ENCODE peak calls at places on chromosome 7, in ten cellular contexts. F is memory B cell; G is fibroblast of the conjunctiva; D is AG09309; U is fibroblast of the aortic adventitia; L is naive thymus-derived CD4-positive, alpha-beta T cell; A is fibroblast of lung; W is stimulated activated CD4-positive, alpha-beta T cell treated with anti-CD3 and anti-CD28 coated beads, Interleukin-15, amount 100 ng/mL, for 48 hours; H is Calu3; V is NCI-H345. R is an unnamed sample.

GRCh38 chr7:118013252-118014010 is 140.2 kb upstream of the CTTNBP2 start:
- DNase-seq in F (no peak), G (no peak), D (no peak), U (no peak), L (no peak), A (no peak), W (no peak), H (no peak), V (no peak), R (no peak)

GRCh38 chr7:92608380-92609322 is 18.5 kb upstream of the FAM133B start:
- DNase-seq in F (no peak), G (no peak), D (no peak), U (no peak), L (no peak), A (no peak), W (no peak), H (no peak), V (peak), R (no peak)

GRCh38 chr7:141649865-141650499 is 52.0 kb downstream of the DENND11 start:
- DNase-seq in F (peak), G (peak), D (peak), U (peak), L (peak), A (peak), W (peak), H (peak), V (peak), R (no peak)

GRCh38 chr7:100602889-100603696 is 930 bp downstream of the PCOLCE start:
- DNase-seq in F (no peak), G (peak), D (peak), U (peak), L (no peak), A (peak), W (no peak), H (no peak), V (no peak), R (no peak)

GRCh38 chr7:65221683-65222082 is 152.0 kb upstream of the ZNF92 start:
- DNase-seq in F (no peak), G (no peak), D (no peak), U (no peak), L (no peak), A (no peak), W (no peak), H (no peak), V (no peak), R (no peak)

GRCh38 chr7:135618510-135618909 is 43.8 kb upstream of the STMP1 start:
- DNase-seq in F (no peak), G (no peak), D (no peak), U (no peak), L (no peak), A (no peak), W (no peak), H (no peak), V (no peak), R (no peak)

GRCh38 chr7:7693881-7694280 is 24.5 kb downstream of the RPA3 start:
- DNase-seq in F (no peak), G (peak), D (peak), U (peak), L (no peak), A (peak), W (no peak), H (no peak), V (no peak), R (no peak)

GRCh38 chr7:35596061-35596460 is 98.9 kb downstream of the HERPUD2 start:
- DNase-seq in F (no peak), G (peak), D (no peak), U (peak), L (no peak), A (peak), W (no peak), H (no peak), V (no peak), R (no peak)

GRCh38 chr7:29332875-29333482 is 138.4 kb downstream of the CHN2 start:
- DNase-seq in F (no peak), G (no peak), D (no peak), U (no peak), L (no peak), A (no peak), W (no peak), H (no peak), V (peak), R (no peak)

GRCh38 chr7:5699951-5700384 is 81.5 kb downstream of the RNF216 start:
- DNase-seq in F (peak), G (no peak), D (no peak), U (no peak), L (peak), A (peak), W (peak), H (no peak), V (no peak), R (peak)

GRCh38 chr7:130831817-130832481 is 97.9 kb upstream of the KLF14 start:
- DNase-seq in F (peak), G (peak), D (no peak), U (peak), L (peak), A (peak), W (no peak), H (peak), V (peak), R (peak)

GRCh38 chr7:38211940-38212339 is 33.9 kb downstream of the STARD3NL start:
- DNase-seq in F (no peak), G (no peak), D (no peak), U (peak), L (no peak), A (peak), W (no peak), H (no peak), V (no peak), R (no peak)

GRCh38 chr7:98467570-98468312 is 66.9 kb upstream of the BAIAP2L1 start:
- DNase-seq in F (no peak), G (no peak), D (no peak), U (no peak), L (no peak), A (no peak), W (no peak), H (no peak), V (no peak), R (no peak)

GRCh38 chr7:155999631-156000489 is 187.6 kb upstream of the SHH start:
- DNase-seq in F (no peak), G (no peak), D (no peak), U (no peak), L (no peak), A (no peak), W (no peak), H (no peak), V (no peak), R (no peak)

GRCh38 chr7:106704000-106704840 is 43.3 kb upstream of the CCDC71L start:
- DNase-seq in F (no peak), G (no peak), D (no peak), U (no peak), L (peak), A (no peak), W (no peak), H (no peak), V (no peak), R (peak)

GRCh38 chr7:157405914-157406810 is 69.4 kb downstream of the DNAJB6 start:
- DNase-seq in F (no peak), G (no peak), D (no peak), U (no peak), L (no peak), A (no peak), W (no peak), H (no peak), V (no peak), R (no peak)

GRCh38 chr7:156172638-156173037 is 360.4 kb upstream of the SHH start:
- DNase-seq in F (no peak), G (no peak), D (no peak), U (no peak), L (no peak), A (no peak), W (no peak), H (no peak), V (no peak), R (no peak)

GRCh38 chr7:30921951-30922401 is 10.3 kb downstream of the AQP1 start:
- DNase-seq in F (no peak), G (no peak), D (no peak), U (no peak), L (no peak), A (no peak), W (no peak), H (no peak), V (no peak), R (no peak)

GRCh38 chr7:142626420-142627035 is 122.7 kb upstream of the PRSS1 start:
- DNase-seq in F (peak), G (no peak), D (no peak), U (peak), L (peak), A (no peak), W (peak), H (peak), V (peak), R (peak)

R was measured in naive B cell.